ENCODE peak calls at places on chromosomes 16 and 17, in five cellular contexts. Y, V, U, C and W are unnamed samples.

GRCh38 chr17:36661047-36661666 is 59.8 kb downstream of the MRM1 start:
- DNase-seq in U (no peak), C (no peak), V (no peak), Y (no peak), W (no peak)

GRCh38 chr17:309361-309888 is 43.2 kb downstream of the RPH3AL start:
- DNase-seq in Y (no peak), C (no peak), V (peak; percentile 65), U (peak; percentile 44), W (no peak)

GRCh38 chr16:56637814-56638750 is at the start of gene MT1A:
- DNase-seq in C (peak; percentile 78), V (peak; percentile 72), Y (no peak), U (peak; percentile 23), W (no peak)

GRCh38 chr17:61408151-61409041 is 8.8 kb downstream of the TBX2 start:
- DNase-seq in U (no peak), C (no peak), Y (no peak), V (peak; percentile 31), W (no peak)

GRCh38 chr17:82531431-82531881 is 11.9 kb downstream of the FOXK2 start:
- DNase-seq in V (no peak), U (no peak), Y (peak; percentile 75), C (no peak), W (no peak)

GRCh38 chr16:83992624-83993023 is 24.6 kb downstream of the NECAB2 start:
- DNase-seq in C (peak; percentile 70), U (no peak), V (no peak), Y (peak; percentile 52), W (no peak)

GRCh38 chr16:82848013-82848412 is 221.2 kb downstream of the CDH13 start:
- DNase-seq in V (no peak), U (no peak), C (peak; percentile 11), Y (no peak), W (no peak)

GRCh38 chr17:63189930-63190329 is 223.9 kb downstream of the TANC2 start:
- DNase-seq in C (no peak), Y (no peak), V (no peak), U (no peak), W (no peak)

GRCh38 chr16:12522334-12522733 is 281.4 kb downstream of the CPPED1 start:
- DNase-seq in V (no peak), U (no peak), Y (no peak), C (no peak), W (no peak)

GRCh38 chr16:50862818-50863672 is 121.2 kb downstream of the CYLD start:
- DNase-seq in V (no peak), U (no peak), Y (no peak), C (no peak), W (no peak)

GRCh38 chr16:75248142-75248535 is 3.3 kb downstream of the BCAR1 start:
- DNase-seq in V (no peak), U (no peak), C (peak; percentile 64), Y (no peak), W (no peak)

GRCh38 chr17:44927696-44928095 is 12.4 kb upstream of the GFAP start:
- DNase-seq in C (no peak), Y (no peak), U (no peak), V (peak; percentile 31), W (no peak)

GRCh38 chr17:43703630-43704029 is 41.9 kb upstream of the MEOX1 start:
- DNase-seq in V (no peak), U (no peak), C (no peak), Y (no peak), W (no peak)

GRCh38 chr16:12613131-12613991 is 190.3 kb downstream of the CPPED1 start:
- DNase-seq in U (peak; percentile 61), C (no peak), V (peak; percentile 89), Y (peak; percentile 70), W (peak; percentile 63)

GRCh38 chr17:17087424-17088103 is 45.3 kb downstream of the MPRIP start:
- DNase-seq in Y (no peak), V (no peak), U (no peak), C (no peak), W (no peak)

GRCh38 chr16:53891409-53892139 is 187.6 kb downstream of the FTO start:
- DNase-seq in V (no peak), Y (no peak), U (no peak), C (no peak), W (no peak)

GRCh38 chr16:85274501-85274900 is 162.2 kb upstream of the CIBAR2 start:
- DNase-seq in C (no peak), U (no peak), V (no peak), Y (no peak), W (no peak)

GRCh38 chr17:35242158-35242804 is 591 bp upstream of the SLFN5 start:
- DNase-seq in C (peak; percentile 54), U (peak; percentile 94), V (peak; percentile 82), Y (peak; percentile 23), W (peak; percentile 91)

GRCh38 chr17:36755586-36755985 is 154.2 kb downstream of the MRM1 start:
- DNase-seq in U (peak; percentile 70), Y (no peak), C (no peak), V (no peak), W (no peak)

GRCh38 chr17:77445030-77445907 is 304.5 kb downstream of the SEC14L1 start:
- DNase-seq in C (no peak), Y (peak; percentile 43), U (no peak), V (no peak), W (no peak)

GRCh38 chr17:43547189-43547550 is 1.0 kb upstream of the ETV4 start:
- DNase-seq in C (no peak), V (no peak), Y (no peak), U (no peak), W (no peak)

GRCh38 chr16:12235110-12235509 is 258.6 kb downstream of the SNX29 start:
- DNase-seq in C (no peak), U (no peak), Y (no peak), V (no peak), W (no peak)

GRCh38 chr17:50662632-50663225 is 28.0 kb downstream of the ABCC3 start:
- DNase-seq in Y (no peak), V (no peak), C (no peak), U (no peak), W (no peak)

GRCh38 chr17:7703584-7704574 is 1.1 kb upstream of the EFNB3 start:
- DNase-seq in C (no peak), V (peak; percentile 44), Y (no peak), U (peak; percentile 34), W (peak; percentile 45)

DNA sequence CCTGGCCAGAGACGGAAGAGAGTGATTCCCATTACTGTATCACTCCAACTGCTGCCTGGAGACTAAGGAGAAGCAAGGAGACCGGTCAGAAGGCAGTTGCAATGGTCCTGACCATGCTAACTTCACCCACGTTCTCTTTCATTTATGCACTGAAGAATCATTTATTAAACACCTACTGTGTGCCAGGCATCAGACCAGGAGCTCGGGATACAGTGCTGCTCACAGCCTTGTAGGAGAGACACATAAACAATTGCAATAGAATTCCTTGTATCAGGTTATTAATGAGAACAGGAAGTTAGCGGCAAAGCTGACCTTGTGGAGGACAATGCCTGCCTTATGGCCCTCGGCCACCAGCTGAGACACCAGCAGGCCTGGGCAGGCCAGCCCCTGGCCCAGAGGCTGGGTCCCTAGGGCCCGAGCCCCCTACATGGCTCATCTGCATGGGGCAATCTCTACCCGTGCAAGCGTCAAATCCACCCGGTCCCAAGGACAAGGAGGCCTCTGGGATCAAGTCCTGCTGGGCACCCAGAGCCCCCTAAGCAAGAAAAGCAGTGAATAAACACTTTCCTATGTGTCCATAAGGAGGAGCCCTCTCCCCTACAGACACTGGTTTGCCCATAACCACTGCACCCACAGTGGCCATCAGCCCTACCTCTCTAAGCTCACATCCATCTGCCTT is 8.6 kb upstream of the ENPP7 start:
- DNase-seq in U (peak; percentile 87), C (no peak), Y (peak; percentile 11), V (peak; percentile 60), W (no peak)
- TF ChIP-seq CTCF in U (peak; percentile 50), C (no peak), Y (peak; percentile 48), V (peak; percentile 60), W (no peak)

GRCh38 chr17:2803971-2804370 is 7.7 kb downstream of the RAP1GAP2 start:
- DNase-seq in C (no peak), Y (no peak), U (no peak), V (no peak), W (no peak)

GRCh38 chr17:2805961-2806360 is 9.7 kb downstream of the RAP1GAP2 start:
- DNase-seq in C (no peak), V (no peak), Y (no peak), U (no peak), W (no peak)

GRCh38 chr17:2809337-2809736 is 13.1 kb downstream of the RAP1GAP2 start:
- DNase-seq in U (no peak), C (no peak), Y (no peak), V (no peak), W (no peak)

GRCh38 chr17:2804912-2805311 is 8.7 kb downstream of the RAP1GAP2 start:
- DNase-seq in Y (no peak), V (no peak), C (no peak), U (no peak), W (no peak)

GRCh38 chr17:2808367-2809335 is 12.4 kb downstream of the RAP1GAP2 start:
- DNase-seq in U (no peak), V (no peak), Y (no peak), C (no peak), W (no peak)
- TF ChIP-seq CTCF in U (no peak), V (no peak), Y (no peak), C (no peak), W (no peak)

DNA sequence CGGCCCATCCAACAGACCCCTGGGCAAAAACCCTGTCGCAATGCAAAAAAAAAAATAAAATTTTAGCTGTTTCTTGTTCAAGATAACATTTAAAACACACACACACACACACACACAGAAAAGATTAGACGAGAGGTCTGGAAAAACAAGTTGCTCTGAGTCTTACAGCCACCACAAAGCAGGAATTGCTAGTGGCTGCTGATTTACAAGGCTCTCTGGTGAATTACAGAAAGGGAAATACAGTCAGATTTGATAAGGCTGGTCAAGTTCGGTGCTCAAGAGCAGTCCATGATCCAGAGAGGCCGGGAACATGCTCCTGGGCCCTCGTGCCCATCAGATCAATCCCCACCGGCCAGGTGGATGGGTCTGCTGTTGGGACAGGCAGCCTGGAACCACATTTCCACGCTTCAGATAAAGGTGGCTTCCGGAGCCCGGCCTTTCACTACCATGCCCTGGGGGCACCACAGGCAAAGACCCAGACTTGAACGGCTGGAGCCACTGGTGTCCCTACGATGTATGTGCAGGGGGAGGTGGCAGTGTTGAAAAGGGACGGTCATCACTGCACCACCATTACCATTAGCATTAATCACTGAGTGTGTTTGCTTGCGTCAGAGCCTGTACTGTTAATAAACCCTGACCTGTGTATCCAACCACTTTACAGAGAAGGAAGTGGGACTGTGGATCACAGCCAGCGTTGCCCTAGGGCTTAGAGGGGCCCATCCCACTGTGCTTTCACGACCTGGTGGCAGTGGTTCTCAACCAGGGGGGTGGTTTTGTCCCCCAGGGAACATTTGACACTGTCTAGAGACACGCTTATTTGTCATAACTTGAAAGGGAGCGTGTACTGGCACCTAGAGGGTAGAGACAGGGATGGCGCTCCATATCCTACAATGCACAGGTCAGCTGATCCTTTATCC is 95.1 kb downstream of the XYLT1 start:
- DNase-seq in U (no peak), V (peak; percentile 38), Y (no peak), C (no peak), W (no peak)
- TF ChIP-seq CTCF in U (no peak), V (no peak), Y (no peak), C (no peak), W (no peak)

GRCh38 chr16:9739301-9739700 is 442.9 kb downstream of the GRIN2A start:
- DNase-seq in Y (no peak), V (no peak), U (no peak), C (no peak), W (no peak)

DNA sequence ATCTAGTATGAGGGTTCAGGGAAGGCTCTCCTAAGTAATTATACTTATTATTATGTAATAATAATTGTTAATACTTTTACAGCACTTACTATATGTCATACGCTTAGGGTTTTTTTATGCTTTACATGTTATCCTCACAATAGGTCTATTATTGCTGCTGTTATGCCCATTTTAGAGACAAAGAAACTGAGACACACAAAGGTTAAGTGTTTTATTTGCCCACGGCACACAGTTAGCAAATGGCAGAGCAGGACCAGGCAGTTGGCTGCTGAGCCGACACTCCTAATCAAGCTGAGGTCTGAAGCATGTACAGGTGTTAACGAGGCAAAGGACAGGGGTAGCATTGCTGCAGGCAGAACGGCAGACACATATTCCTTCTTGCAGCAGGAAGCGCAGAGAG is 443.5 kb downstream of the GRIN2A start:
- DNase-seq in Y (no peak), V (no peak), U (no peak), C (no peak), W (no peak)
- TF ChIP-seq CTCF in Y (no peak), V (no peak), U (no peak), C (no peak), W (no peak)